ENCODE peak calls at places on chromosomes 12 and 14, in nine cellular contexts. V is GM13976, O is brain pericyte, U is NCI-H1092, Z is HEK293T, I is EH, D is GM04504, Q is MV-4-11, B is astrocyte of the cerebellum. X is an unnamed sample.

GRCh38 chr14:99715266-99716000 is 31.3 kb downstream of the CYP46A1 start:
- DNase-seq in Q (no peak), I (no peak), B (no peak), O (no peak), U (no peak), Z (peak), V (no peak), D (no peak), X (no peak)

GRCh38 chr14:79074501-79074900 is 904.3 kb downstream of the NRXN3 start:
- DNase-seq in V (no peak), B (no peak), Q (no peak), D (no peak), O (no peak), Z (no peak), U (no peak), I (no peak), X (no peak)

GRCh38 chr12:34398366-34398705 is 376.0 kb downstream of the ALG10 start:
- DNase-seq in D (no peak), V (peak), O (no peak), I (no peak), Q (no peak), U (no peak), Z (no peak), B (no peak), X (no peak)

GRCh38 chr14:95498622-95499353 is 17.7 kb downstream of the SYNE3 start:
- DNase-seq in B (no peak), U (peak), O (no peak), Z (no peak), V (no peak), Q (no peak), I (peak), D (no peak), X (no peak)

GRCh38 chr12:92194566-92194965 is 48.9 kb upstream of the BTG1 start:
- DNase-seq in D (no peak), U (no peak), Q (no peak), B (no peak), O (no peak), V (no peak), Z (no peak), I (no peak), X (no peak)

GRCh38 chr12:124623344-124623885 is 56.0 kb upstream of the NCOR2 start:
- DNase-seq in I (no peak), Z (no peak), V (no peak), O (no peak), B (no peak), U (no peak), D (no peak), Q (no peak), X (no peak)

GRCh38 chr14:61609143-61609851 is 86.0 kb upstream of the HIF1A start:
- DNase-seq in O (no peak), B (no peak), U (peak), I (peak), D (no peak), Q (no peak), Z (no peak), V (no peak), X (no peak)

GRCh38 chr14:23284654-23285529 is 1.0 kb downstream of the HOMEZ start:
- DNase-seq in O (no peak), V (peak), Q (no peak), U (no peak), I (peak), D (no peak), Z (no peak), B (no peak), X (peak)

GRCh38 chr14:23712287-23712686 is 76.1 kb downstream of the DHRS2 start:
- DNase-seq in Z (no peak), I (no peak), D (no peak), V (no peak), B (no peak), O (no peak), U (no peak), Q (no peak), X (no peak)

GRCh38 chr12:2876431-2877046 is 435 bp downstream of the FOXM1 start:
- DNase-seq in Q (no peak), O (no peak), I (peak), V (peak), Z (peak), B (no peak), D (no peak), U (no peak), X (peak)

GRCh38 chr14:100292301-100292775 is 13.9 kb downstream of the SLC25A29 start:
- DNase-seq in B (no peak), Q (no peak), I (no peak), V (no peak), U (no peak), D (no peak), O (no peak), Z (no peak), X (no peak)

GRCh38 chr12:113191236-113191635 is 5.7 kb downstream of the RITA1 start:
- DNase-seq in O (no peak), B (no peak), V (no peak), I (no peak), U (no peak), Z (no peak), Q (no peak), D (no peak), X (no peak)